ENCODE peak calls at places on chromosomes 16 and 17, in six cellular contexts. T is H1, L is GM12878, N is SK-N-SH, A is HCT116, K is HepG2. P is an unnamed sample.

GRCh38 chr16:69451166-69451565 is 26.7 kb downstream of the CYB5B start:
- DNase-seq in T (no peak), L (no peak), N (no peak), A (no peak), K (no peak), P (no peak)

GRCh38 chr17:55768946-55769624 is 18.2 kb downstream of the PCTP start:
- DNase-seq in T (no peak), L (no peak), N (peak; percentile 43), A (no peak), K (no peak), P (no peak)

GRCh38 chr17:29807520-29808361 is 122.3 kb downstream of the SSH2 start:
- DNase-seq in T (no peak), L (peak; percentile 31), N (peak; percentile 67), A (peak; percentile 18), K (peak; percentile 57), P (peak; percentile 61)

GRCh38 chr16:83779881-83780280 is 27.9 kb upstream of the HSBP1 start:
- DNase-seq in T (no peak), L (no peak), N (peak; percentile 30), A (no peak), K (no peak), P (no peak)

GRCh38 chr16:1034230-1035065 is 38.1 kb upstream of the SSTR5 start:
- DNase-seq in T (no peak), L (no peak), N (no peak), A (no peak), K (no peak), P (no peak)

GRCh38 chr16:51433597-51433996 is 282.5 kb upstream of the SALL1 start:
- DNase-seq in T (no peak), L (no peak), N (no peak), A (no peak), K (no peak), P (no peak)

GRCh38 chr17:38464251-38464722 is 36.0 kb downstream of the ARHGAP23 start:
- DNase-seq in T (no peak), L (no peak), N (peak; percentile 83), A (no peak), K (no peak), P (no peak)

GRCh38 chr16:88896238-88897065 is 30.0 kb upstream of the PABPN1L start:
- DNase-seq in T (no peak), L (no peak), N (no peak), A (no peak), K (no peak), P (no peak)

GRCh38 chr17:39737761-39738567 is at the start of gene GRB7:
- DNase-seq in T (no peak), L (no peak), N (peak; percentile 33), A (peak; percentile 57), K (peak; percentile 56), P (peak; percentile 97)

DNA sequence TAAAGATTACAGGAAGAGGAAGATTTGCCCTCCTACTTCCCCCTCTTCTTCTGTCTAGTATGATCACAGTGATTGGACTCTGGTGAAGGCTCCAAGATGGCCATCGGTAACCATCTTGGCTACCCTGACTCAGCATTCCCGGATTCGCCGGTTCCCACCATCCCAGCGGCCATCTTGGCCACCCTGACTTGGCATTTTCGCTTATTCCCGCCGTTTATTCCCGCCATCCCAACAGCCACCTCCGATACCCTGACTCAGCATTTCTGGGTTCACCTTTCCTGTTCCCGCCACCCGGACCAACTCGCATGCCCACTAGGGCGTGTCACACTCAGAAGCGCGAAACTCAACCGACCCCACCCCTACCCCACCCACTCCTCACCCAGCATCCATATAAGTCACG is 95.4 kb upstream of the GRIN2A start:
- DNase-seq in T (no peak), L (no peak), N (no peak), A (no peak), K (no peak), P (no peak)
- TF ChIP-seq JUND in T (no peak), L (no peak), N (no peak), A (no peak), K (no peak), P (no peak)

DNA sequence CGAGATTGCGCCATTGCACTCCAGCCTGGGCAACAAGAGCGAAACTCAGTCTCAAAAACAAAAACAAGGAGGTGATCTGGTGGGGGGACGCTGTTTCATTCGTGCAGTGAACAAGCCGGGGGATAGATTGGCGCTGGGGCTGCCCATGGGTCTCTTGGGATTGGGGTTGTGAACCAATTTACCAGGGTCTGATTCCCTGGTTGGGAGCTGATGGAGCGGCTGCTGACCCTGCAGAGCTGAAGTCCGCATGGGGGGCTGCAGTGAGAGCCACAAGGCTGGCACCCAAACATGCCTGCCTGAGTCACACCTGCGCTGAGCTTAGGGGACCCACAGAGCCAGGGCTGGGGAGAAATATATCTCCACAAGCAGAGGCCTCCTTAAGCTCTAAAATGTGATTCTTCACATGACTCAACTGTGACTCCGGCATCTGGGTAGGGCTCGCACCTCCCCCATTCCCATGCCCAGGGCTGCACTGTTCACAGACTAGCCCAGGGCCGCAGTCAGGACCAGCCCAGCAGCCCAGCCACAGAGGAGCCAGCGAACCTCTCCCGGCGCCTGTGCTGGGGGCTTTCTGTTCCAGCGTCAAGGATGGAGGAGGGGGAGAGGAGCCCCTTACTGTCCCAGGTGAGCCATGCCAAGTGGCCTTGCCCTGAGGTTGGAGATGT is 5.0 kb downstream of the TSPAN10 start:
- DNase-seq in T (no peak), L (no peak), N (no peak), A (no peak), K (no peak), P (no peak)
- TF ChIP-seq JUND in T (no peak), L (no peak), N (no peak), A (no peak), K (no peak), P (no peak)

GRCh38 chr16:3938471-3938842 is 57.9 kb upstream of the CREBBP start:
- DNase-seq in T (no peak), L (no peak), N (no peak), A (no peak), K (no peak), P (no peak)

GRCh38 chr16:3934491-3935185 is 54.1 kb upstream of the CREBBP start:
- DNase-seq in T (no peak), L (no peak), N (no peak), A (no peak), K (no peak), P (no peak)

GRCh38 chr16:3935921-3936320 is 55.4 kb upstream of the CREBBP start:
- DNase-seq in T (no peak), L (no peak), N (no peak), A (no peak), K (no peak), P (no peak)

GRCh38 chr16:3938843-3939624 is 58.5 kb upstream of the CREBBP start:
- DNase-seq in T (peak; percentile 86), L (no peak), N (peak; percentile 95), A (no peak), K (peak; percentile 66), P (peak; percentile 60)

DNA sequence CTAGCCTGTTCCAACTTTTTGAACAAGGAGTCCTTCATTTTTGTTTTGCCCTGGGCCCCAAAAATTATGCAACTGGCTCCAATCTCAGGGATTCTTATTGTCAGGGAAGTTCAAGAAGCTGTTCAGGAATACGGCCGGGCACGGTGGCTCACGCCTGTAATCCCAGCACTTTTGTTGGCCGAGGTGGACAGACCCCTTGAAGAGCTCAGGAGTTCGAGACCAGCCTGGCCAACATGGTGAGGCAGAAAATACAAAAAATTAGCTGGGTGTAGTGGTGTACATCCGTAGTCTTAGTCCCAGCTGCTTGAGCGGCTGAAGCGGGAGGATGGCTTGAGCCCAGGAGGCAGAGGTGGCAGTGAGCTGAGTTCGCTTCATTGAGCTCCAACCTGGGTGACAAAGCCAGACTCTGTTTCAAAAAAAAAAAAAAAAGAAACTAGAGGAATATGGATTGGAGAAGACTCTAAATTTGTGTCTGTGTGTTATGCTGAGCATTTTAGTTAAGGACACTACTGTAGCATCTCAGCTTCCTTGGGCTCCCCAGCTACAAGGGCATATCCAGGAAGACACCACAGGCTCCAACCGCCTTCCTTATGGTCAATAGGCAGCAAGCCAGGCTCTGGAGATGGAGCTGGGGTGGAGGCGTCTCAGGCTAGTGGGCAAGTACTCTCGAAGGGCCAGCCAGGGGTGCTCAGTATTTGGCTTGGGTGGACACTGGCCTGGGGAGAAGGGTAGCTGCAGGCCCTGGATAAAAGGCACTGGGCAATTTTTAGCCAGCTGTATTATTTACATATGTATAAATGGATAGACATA is 56.8 kb upstream of the CREBBP start:
- DNase-seq in T (no peak), L (no peak), N (no peak), A (no peak), K (no peak), P (no peak)
- TF ChIP-seq JUND in T (no peak), L (no peak), N (no peak), A (no peak), K (no peak), P (no peak)

GRCh38 chr17:42928714-42929496 is 28.3 kb downstream of the G6PC1 start:
- DNase-seq in T (no peak), L (peak; percentile 45), N (peak; percentile 46), A (peak; percentile 60), K (peak; percentile 92), P (peak; percentile 81)
- TF ChIP-seq JUND in T (peak; percentile 6), L (no peak), N (no peak), A (no peak), K (no peak), P (no peak)

DNA sequence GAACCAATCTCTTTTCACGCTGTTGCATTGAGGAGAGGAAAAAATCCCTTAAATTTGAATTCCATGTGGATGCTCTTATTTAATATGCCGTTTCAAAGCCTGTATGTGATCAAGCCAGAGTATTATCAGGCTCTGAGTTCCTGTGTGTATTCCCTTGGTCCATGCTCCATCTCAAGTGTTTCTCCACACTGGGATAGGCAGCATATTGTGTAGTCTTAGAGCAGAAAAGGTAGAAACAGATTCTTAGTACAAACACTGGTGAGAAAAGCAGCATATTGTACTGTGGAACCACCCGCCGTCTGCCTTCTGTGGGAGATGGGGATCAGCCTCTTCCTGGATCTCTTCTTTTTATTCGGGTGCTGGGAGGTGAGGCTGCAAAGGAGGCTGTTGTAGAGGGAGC is 291.4 kb downstream of the WWOX start:
- DNase-seq in T (no peak), L (no peak), N (no peak), A (no peak), K (no peak), P (no peak)
- TF ChIP-seq JUND in T (no peak), L (no peak), N (no peak), A (no peak), K (no peak), P (no peak)

GRCh38 chr16:75532791-75533190 is 3.1 kb downstream of the CHST5 start:
- DNase-seq in T (no peak), L (no peak), N (no peak), A (no peak), K (no peak), P (no peak)
- TF ChIP-seq JUND in T (no peak), L (no peak), N (no peak), A (no peak), K (no peak), P (no peak)

GRCh38 chr17:1494736-1495253 is 2.3 kb upstream of the MYO1C start:
- DNase-seq in T (no peak), L (no peak), N (no peak), A (no peak), K (no peak), P (no peak)
- TF ChIP-seq JUND in T (no peak), L (no peak), N (no peak), A (no peak), K (no peak), P (no peak)